ENCODE peak calls at places on chromosomes 1 and 21, in six cellular contexts. U is AG08396; Y is NCI-H187; I is esophagus squamous epithelium; H is T-cell; N is effector CD4-positive, alpha-beta T cell. K is an unnamed sample.

GRCh38 chr1:200673952-200674823 is 4.5 kb upstream of the DDX59 start:
- DNase-seq in U (no peak), Y (no peak), I (no peak), H (no peak), N (no peak), K (no peak)

GRCh38 chr1:205582471-205583291 is 49.1 kb downstream of the ELK4 start:
- DNase-seq in U (no peak), Y (no peak), I (no peak), H (peak), N (no peak), K (no peak)

GRCh38 chr1:28323720-28324119 is 5.1 kb upstream of the MED18 start:
- DNase-seq in U (no peak), Y (no peak), I (no peak), H (no peak), N (no peak), K (no peak)

GRCh38 chr1:198150369-198150768 is 6.4 kb upstream of the NEK7 start:
- DNase-seq in U (no peak), Y (no peak), I (no peak), H (no peak), N (no peak), K (no peak)

GRCh38 chr1:201488817-201489581 is 17.9 kb downstream of the CSRP1 start:
- DNase-seq in U (peak), Y (no peak), I (no peak), H (no peak), N (no peak), K (no peak)

GRCh38 chr1:199452627-199453026 is 574.9 kb upstream of the NR5A2 start:
- DNase-seq in U (no peak), Y (no peak), I (no peak), H (no peak), N (no peak), K (no peak)

GRCh38 chr1:145956776-145957442 is 908 bp downstream of the LIX1L start:
- DNase-seq in U (no peak), Y (no peak), I (no peak), H (no peak), N (no peak), K (no peak)

GRCh38 chr1:174998569-174999215 is 1.1 kb upstream of the CACYBP start:
- DNase-seq in U (no peak), Y (peak), I (no peak), H (peak), N (peak), K (peak)

GRCh38 chr1:245407983-245408382 is 253.2 kb downstream of the KIF26B start:
- DNase-seq in U (no peak), Y (no peak), I (no peak), H (no peak), N (no peak), K (no peak)

GRCh38 chr1:114083186-114083585 is 70.5 kb downstream of the SYT6 start:
- DNase-seq in U (no peak), Y (no peak), I (no peak), H (no peak), N (no peak), K (no peak)

GRCh38 chr1:30764939-30765582 is 7.5 kb upstream of the LAPTM5 start:
- DNase-seq in U (no peak), Y (no peak), I (no peak), H (no peak), N (no peak), K (no peak)

GRCh38 chr21:40014394-40014793 is 147.2 kb downstream of the PCP4 start:
- DNase-seq in U (no peak), Y (no peak), I (no peak), H (no peak), N (no peak), K (no peak)

GRCh38 chr1:8343464-8344001 is 25.6 kb downstream of the SLC45A1 start:
- DNase-seq in U (peak), Y (no peak), I (no peak), H (no peak), N (no peak), K (no peak)

GRCh38 chr1:18941221-18942141 is 15.0 kb downstream of the IFFO2 start:
- DNase-seq in U (no peak), Y (no peak), I (no peak), H (no peak), N (no peak), K (no peak)

GRCh38 chr1:29803486-29803885 is 567.2 kb downstream of the PTPRU start:
- DNase-seq in U (no peak), Y (no peak), I (no peak), H (no peak), N (no peak), K (no peak)

K was measured in T follicular helper cell.